ENCODE peak calls at places on chromosomes 5 and 9, in nine cellular contexts. T is fibroblast of mammary gland, X is fibroblast of villous mesenchyme, I is sigmoid colon, Y is uterus, U is IMR-90, L is choroid plexus epithelial cell, P is mucosa of descending colon, O is left ventricle myocardium inferior. C is an unnamed sample.

GRCh38 chr9:96014078-96014477 is 138.6 kb downstream of the ERCC6L2 start:
- DNase-seq in T (no peak), X (no peak), I (no peak), Y (no peak), U (no peak), L (no peak), P (no peak), O (no peak), C (no peak)

GRCh38 chr9:20684865-20685696 is 1.0 kb downstream of the FOCAD start:
- DNase-seq in T (peak; percentile 87), X (peak; percentile 89), I (no peak), Y (no peak), U (peak; percentile 89), L (peak; percentile 85), P (no peak), O (no peak), C (no peak)

GRCh38 chr5:34743878-34744277 is 87.8 kb downstream of the RAI14 start:
- DNase-seq in T (peak; percentile 89), X (peak; percentile 97), I (no peak), Y (no peak), U (peak; percentile 96), L (peak; percentile 99), P (no peak), O (no peak), C (no peak)

GRCh38 chr9:83620841-83621636 is 1.9 kb upstream of the IDNK start:
- DNase-seq in T (peak; percentile 59), X (peak; percentile 63), I (no peak), Y (no peak), U (peak; percentile 52), L (peak; percentile 68), P (peak; percentile 49), O (peak; percentile 21), C (peak; percentile 27)

GRCh38 chr9:108272350-108272899 is 583.4 kb downstream of the ACTL7B start:
- DNase-seq in T (peak; percentile 69), X (peak; percentile 72), I (peak; percentile 72), Y (peak; percentile 35), U (peak; percentile 39), L (peak; percentile 76), P (peak; percentile 69), O (peak; percentile 40), C (no peak)

GRCh38 chr5:178114325-178115135 is 1.2 kb downstream of the N4BP3 start:
- DNase-seq in T (no peak), X (no peak), I (no peak), Y (no peak), U (no peak), L (no peak), P (peak; percentile 68), O (no peak), C (peak; percentile 72)

GRCh38 chr9:138010861-138011260 is 133.3 kb downstream of the CACNA1B start:
- DNase-seq in T (no peak), X (no peak), I (peak; percentile 40), Y (no peak), U (no peak), L (no peak), P (no peak), O (no peak), C (no peak)

GRCh38 chr5:134247411-134247810 is 21.5 kb upstream of the PPP2CA start:
- DNase-seq in T (peak; percentile 94), X (peak; percentile 92), I (no peak), Y (peak; percentile 71), U (peak; percentile 96), L (peak; percentile 95), P (no peak), O (no peak), C (no peak)

GRCh38 chr5:133228316-133228715 is 176.5 kb downstream of the HSPA4 start:
- DNase-seq in T (no peak), X (no peak), I (no peak), Y (no peak), U (no peak), L (no peak), P (no peak), O (no peak), C (no peak)

GRCh38 chr5:43638107-43638506 is 35.1 kb downstream of the NNT start:
- DNase-seq in T (no peak), X (no peak), I (no peak), Y (no peak), U (no peak), L (no peak), P (no peak), O (no peak), C (no peak)

GRCh38 chr9:74951107-74951720 is 1.5 kb downstream of the C9orf40 start:
- DNase-seq in T (no peak), X (no peak), I (no peak), Y (no peak), U (no peak), L (no peak), P (peak; percentile 49), O (no peak), C (no peak)

GRCh38 chr5:109299557-109299956 is 110.2 kb downstream of the PJA2 start:
- DNase-seq in T (no peak), X (no peak), I (no peak), Y (no peak), U (no peak), L (no peak), P (no peak), O (no peak), C (no peak)

GRCh38 chr5:12292610-12293204 is 388.5 kb upstream of the CTNND2 start:
- DNase-seq in T (peak; percentile 3), X (peak; percentile 4), I (no peak), Y (no peak), U (no peak), L (peak; percentile 0), P (no peak), O (no peak), C (no peak)
- TF ChIP-seq CTCF in T (peak; percentile 7), X (peak; percentile 18), I (no peak), Y (no peak), U (peak; percentile 8), L (no peak), P (no peak), O (no peak), C (no peak)

DNA sequence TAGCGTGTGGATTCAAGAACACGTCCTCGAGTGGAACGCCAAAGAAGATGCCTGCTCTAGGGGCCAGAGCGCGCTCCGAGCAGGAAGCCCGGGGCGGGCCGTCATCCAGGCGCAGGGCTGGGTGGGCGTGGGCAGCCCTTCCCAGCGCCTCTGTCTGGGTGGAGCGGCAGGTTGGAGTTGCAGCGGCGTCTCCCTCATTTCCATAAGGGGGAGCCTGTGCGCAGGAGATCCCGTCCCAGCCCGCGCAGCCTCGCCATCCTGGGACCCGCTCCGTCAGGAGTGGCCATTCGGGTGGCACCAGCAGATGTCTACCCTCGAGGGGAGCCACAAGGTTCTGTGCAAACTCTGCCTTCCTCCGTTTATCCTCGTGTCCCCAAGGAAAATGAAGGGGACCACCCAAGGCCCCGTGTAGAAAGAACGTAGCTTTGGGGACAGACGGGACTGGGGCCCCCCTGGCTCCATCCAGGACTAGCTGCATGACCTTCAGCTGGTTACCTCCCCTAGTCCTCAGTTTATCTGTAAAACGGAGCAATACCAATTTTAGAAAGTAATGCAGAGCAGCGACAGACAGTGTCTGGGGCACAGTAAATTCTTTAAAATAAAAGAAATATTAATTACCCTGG is 155.5 kb upstream of the SMIM23 start:
- DNase-seq in T (peak; percentile 53), X (peak; percentile 51), I (peak; percentile 59), Y (no peak), U (peak; percentile 52), L (peak; percentile 65), P (peak; percentile 72), O (peak; percentile 63), C (no peak)
- TF ChIP-seq CTCF in T (peak; percentile 56), X (peak; percentile 57), I (no peak), Y (peak; percentile 48), U (peak; percentile 63), L (peak; percentile 78), P (peak; percentile 10), O (peak; percentile 69), C (no peak)

GRCh38 chr9:5265939-5266338 is 34.7 kb downstream of the INSL4 start:
- DNase-seq in T (no peak), X (no peak), I (no peak), Y (no peak), U (no peak), L (no peak), P (no peak), O (no peak), C (no peak)
- TF ChIP-seq CTCF in T (no peak), X (no peak), I (no peak), Y (no peak), U (no peak), L (no peak), P (no peak), O (no peak), C (no peak)

GRCh38 chr9:128250839-128251558 is 24.8 kb downstream of the GOLGA2 start:
- DNase-seq in T (no peak), X (no peak), I (no peak), Y (no peak), U (no peak), L (no peak), P (no peak), O (no peak), C (no peak)

GRCh38 chr9:128253140-128253990 is 22.4 kb downstream of the GOLGA2 start:
- DNase-seq in T (no peak), X (no peak), I (no peak), Y (no peak), U (no peak), L (no peak), P (no peak), O (no peak), C (no peak)

GRCh38 chr9:128249914-128250838 is 25.6 kb downstream of the GOLGA2 start:
- DNase-seq in T (peak; percentile 75), X (peak; percentile 69), I (peak; percentile 81), Y (peak; percentile 65), U (peak; percentile 33), L (peak; percentile 84), P (peak; percentile 100), O (peak; percentile 75), C (peak; percentile 92)

GRCh38 chr9:128252317-128253139 is 23.3 kb downstream of the GOLGA2 start:
- DNase-seq in T (no peak), X (no peak), I (no peak), Y (no peak), U (no peak), L (no peak), P (no peak), O (no peak), C (no peak)

GRCh38 chr9:128251701-128252100 is 24.1 kb downstream of the GOLGA2 start:
- DNase-seq in T (peak; percentile 72), X (peak; percentile 78), I (no peak), Y (no peak), U (no peak), L (peak; percentile 13), P (no peak), O (no peak), C (no peak)
- TF ChIP-seq CTCF in T (no peak), X (no peak), I (no peak), Y (no peak), U (no peak), L (no peak), P (no peak), O (no peak), C (no peak)